ENCODE peak calls at places on chromosomes 1 and 21, in nine cellular contexts. One of them, this sample, is unnamed.

GRCh38 chr1:241622708-241623107 is 17.5 kb downstream of the CHML start:
- DNase-seq in mammary epithelial cell: no peak
- DNase-seq in heart right ventricle: no peak
- DNase-seq in fibroblast of lung: no peak
- DNase-seq in dorsolateral prefrontal cortex: no peak
- DNase-seq in OCI-LY7: no peak
- DNase-seq in HCT116: no peak
- DNase-seq in testis: no peak
- DNase-seq in tibial artery: no peak
- DNase-seq in this sample: no peak

GRCh38 chr1:109979489-109980091 is 5.0 kb upstream of the AHCYL1 start:
- DNase-seq in mammary epithelial cell: peak
- DNase-seq in heart right ventricle: no peak
- DNase-seq in fibroblast of lung: peak
- DNase-seq in dorsolateral prefrontal cortex: no peak
- DNase-seq in OCI-LY7: no peak
- DNase-seq in HCT116: no peak
- DNase-seq in testis: no peak
- DNase-seq in tibial artery: no peak
- DNase-seq in this sample: no peak

GRCh38 chr1:230426246-230427101 is at the start of gene PGBD5:
- DNase-seq in mammary epithelial cell: peak
- DNase-seq in heart right ventricle: peak
- DNase-seq in fibroblast of lung: peak
- DNase-seq in dorsolateral prefrontal cortex: peak
- DNase-seq in OCI-LY7: peak
- DNase-seq in HCT116: no peak
- DNase-seq in testis: peak
- DNase-seq in tibial artery: peak
- DNase-seq in this sample: peak

GRCh38 chr1:234581063-234581714 is 28.8 kb downstream of the IRF2BP2 start:
- DNase-seq in mammary epithelial cell: no peak
- DNase-seq in heart right ventricle: no peak
- DNase-seq in fibroblast of lung: no peak
- DNase-seq in dorsolateral prefrontal cortex: no peak
- DNase-seq in OCI-LY7: no peak
- DNase-seq in HCT116: no peak
- DNase-seq in testis: no peak
- DNase-seq in tibial artery: no peak
- DNase-seq in this sample: no peak

GRCh38 chr1:41274827-41275519 is 32.9 kb upstream of the SCMH1 start:
- DNase-seq in mammary epithelial cell: no peak
- DNase-seq in heart right ventricle: no peak
- DNase-seq in fibroblast of lung: no peak
- DNase-seq in dorsolateral prefrontal cortex: no peak
- DNase-seq in OCI-LY7: no peak
- DNase-seq in HCT116: no peak
- DNase-seq in testis: no peak
- DNase-seq in tibial artery: no peak
- DNase-seq in this sample: no peak

GRCh38 chr1:116514708-116515525 is 55.9 kb downstream of the CD58 start:
- DNase-seq in mammary epithelial cell: peak
- DNase-seq in heart right ventricle: no peak
- DNase-seq in fibroblast of lung: no peak
- DNase-seq in dorsolateral prefrontal cortex: no peak
- DNase-seq in OCI-LY7: no peak
- DNase-seq in HCT116: no peak
- DNase-seq in testis: no peak
- DNase-seq in tibial artery: no peak
- DNase-seq in this sample: peak

GRCh38 chr1:225474986-225475820 is 47.4 kb upstream of the LBR start:
- DNase-seq in mammary epithelial cell: peak
- DNase-seq in heart right ventricle: no peak
- DNase-seq in fibroblast of lung: peak
- DNase-seq in dorsolateral prefrontal cortex: no peak
- DNase-seq in OCI-LY7: peak
- DNase-seq in HCT116: peak
- DNase-seq in testis: peak
- DNase-seq in tibial artery: peak
- DNase-seq in this sample: peak

GRCh38 chr21:32844653-32845443 is 73.3 kb upstream of the PAXBP1 start:
- DNase-seq in mammary epithelial cell: peak
- DNase-seq in heart right ventricle: no peak
- DNase-seq in fibroblast of lung: peak
- DNase-seq in dorsolateral prefrontal cortex: no peak
- DNase-seq in OCI-LY7: no peak
- DNase-seq in HCT116: peak
- DNase-seq in testis: peak
- DNase-seq in tibial artery: no peak
- DNase-seq in this sample: no peak

GRCh38 chr1:116256875-116257823 is 115.9 kb upstream of the ATP1A1 start:
- DNase-seq in mammary epithelial cell: no peak
- DNase-seq in heart right ventricle: no peak
- DNase-seq in fibroblast of lung: no peak
- DNase-seq in dorsolateral prefrontal cortex: no peak
- DNase-seq in OCI-LY7: peak
- DNase-seq in HCT116: no peak
- DNase-seq in testis: no peak
- DNase-seq in tibial artery: no peak
- DNase-seq in this sample: no peak

GRCh38 chr1:75520862-75521261 is 90.1 kb downstream of the SLC44A5 start:
- DNase-seq in mammary epithelial cell: no peak
- DNase-seq in heart right ventricle: no peak
- DNase-seq in fibroblast of lung: no peak
- DNase-seq in dorsolateral prefrontal cortex: no peak
- DNase-seq in OCI-LY7: no peak
- DNase-seq in HCT116: no peak
- DNase-seq in testis: no peak
- DNase-seq in tibial artery: no peak
- DNase-seq in this sample: no peak

GRCh38 chr1:2232255-2232915 is 4.3 kb downstream of the SKI start:
- DNase-seq in mammary epithelial cell: no peak
- DNase-seq in heart right ventricle: no peak
- DNase-seq in fibroblast of lung: no peak
- DNase-seq in dorsolateral prefrontal cortex: no peak
- DNase-seq in OCI-LY7: no peak
- DNase-seq in HCT116: no peak
- DNase-seq in testis: no peak
- DNase-seq in tibial artery: no peak
- DNase-seq in this sample: no peak

GRCh38 chr1:32830092-32830852 is 12.8 kb downstream of the S100PBP start:
- DNase-seq in mammary epithelial cell: no peak
- DNase-seq in heart right ventricle: no peak
- DNase-seq in fibroblast of lung: no peak
- DNase-seq in dorsolateral prefrontal cortex: no peak
- DNase-seq in OCI-LY7: peak
- DNase-seq in HCT116: no peak
- DNase-seq in testis: no peak
- DNase-seq in tibial artery: no peak
- DNase-seq in this sample: no peak

GRCh38 chr1:150387200-150387599 is 23.3 kb downstream of the RPRD2 start:
- DNase-seq in mammary epithelial cell: no peak
- DNase-seq in heart right ventricle: no peak
- DNase-seq in fibroblast of lung: no peak
- DNase-seq in dorsolateral prefrontal cortex: no peak
- DNase-seq in OCI-LY7: peak
- DNase-seq in HCT116: no peak
- DNase-seq in testis: no peak
- DNase-seq in tibial artery: no peak
- DNase-seq in this sample: no peak

GRCh38 chr1:110393691-110394564 is 3.1 kb upstream of the SLC16A4 start:
- DNase-seq in mammary epithelial cell: peak
- DNase-seq in heart right ventricle: no peak
- DNase-seq in fibroblast of lung: peak
- DNase-seq in dorsolateral prefrontal cortex: no peak
- DNase-seq in OCI-LY7: no peak
- DNase-seq in HCT116: no peak
- DNase-seq in testis: no peak
- DNase-seq in tibial artery: no peak
- DNase-seq in this sample: no peak

GRCh38 chr1:171826973-171827372 is 14.3 kb upstream of the DNM3 start:
- DNase-seq in mammary epithelial cell: no peak
- DNase-seq in heart right ventricle: no peak
- DNase-seq in fibroblast of lung: no peak
- DNase-seq in dorsolateral prefrontal cortex: no peak
- DNase-seq in OCI-LY7: no peak
- DNase-seq in HCT116: no peak
- DNase-seq in testis: no peak
- DNase-seq in tibial artery: no peak
- DNase-seq in this sample: no peak

DNA sequence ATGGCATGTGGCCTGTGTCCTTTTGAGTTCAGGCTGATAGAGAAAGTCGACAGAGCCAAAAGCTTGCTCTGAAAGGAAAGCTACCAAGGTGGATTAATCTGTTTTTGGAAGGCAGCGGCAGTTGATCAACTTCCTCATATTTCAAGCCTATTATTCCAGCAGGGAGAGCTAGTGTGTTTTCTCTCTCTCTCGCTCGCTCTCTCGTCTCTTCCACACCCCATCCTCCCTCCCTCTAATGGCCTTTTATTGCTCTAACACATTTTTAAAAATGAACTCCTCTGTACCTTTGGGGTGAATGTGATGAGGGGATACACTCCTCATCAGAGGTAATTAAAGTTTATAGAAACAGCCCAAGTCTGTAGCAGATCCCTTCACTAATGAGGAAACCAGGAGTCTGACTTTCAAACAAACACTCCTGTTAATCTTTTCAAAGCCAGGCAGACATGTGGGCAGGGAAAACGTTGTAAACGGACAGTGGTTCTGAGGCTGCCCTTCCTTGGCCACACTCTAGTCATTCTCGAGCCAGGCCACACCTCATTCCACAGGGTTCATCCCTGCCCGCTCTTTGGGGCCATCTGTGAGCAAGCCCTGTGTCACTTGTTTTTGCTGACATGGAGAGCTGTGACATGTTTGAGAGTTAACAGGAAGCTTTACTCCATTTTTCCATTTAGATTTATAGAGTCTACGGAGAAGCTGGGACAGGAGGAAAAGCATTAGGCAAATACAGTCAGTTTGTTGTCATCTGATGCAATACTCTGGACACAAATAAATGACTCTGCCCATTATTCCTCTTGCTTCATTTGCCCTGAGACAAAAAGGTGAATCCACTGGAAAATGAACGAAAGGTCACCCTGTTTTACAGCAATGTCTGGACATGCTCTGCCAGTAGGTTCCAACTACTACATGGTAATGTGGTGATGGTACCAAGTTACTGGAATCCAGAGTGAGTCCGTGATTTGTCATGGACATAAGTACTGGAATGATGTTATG is 126.7 kb downstream of the CLIC6 start:
- DNase-seq in mammary epithelial cell: peak
- DNase-seq in heart right ventricle: no peak
- DNase-seq in fibroblast of lung: peak
- DNase-seq in dorsolateral prefrontal cortex: no peak
- DNase-seq in OCI-LY7: no peak
- DNase-seq in HCT116: peak
- DNase-seq in testis: no peak
- DNase-seq in tibial artery: no peak
- DNase-seq in this sample: no peak
- TF ChIP-seq CTCF in mammary epithelial cell: no peak
- TF ChIP-seq CTCF in heart right ventricle: no peak
- TF ChIP-seq CTCF in fibroblast of lung: peak
- TF ChIP-seq CTCF in dorsolateral prefrontal cortex: no peak
- TF ChIP-seq CTCF in OCI-LY7: no peak
- TF ChIP-seq CTCF in HCT116: peak
- TF ChIP-seq CTCF in testis: no peak
- TF ChIP-seq CTCF in tibial artery: peak
- TF ChIP-seq CTCF in this sample: no peak

GRCh38 chr1:205446828-205447227 is 9.0 kb downstream of the BLACAT1 start:
- DNase-seq in mammary epithelial cell: no peak
- DNase-seq in heart right ventricle: peak
- DNase-seq in fibroblast of lung: no peak
- DNase-seq in dorsolateral prefrontal cortex: no peak
- DNase-seq in OCI-LY7: no peak
- DNase-seq in HCT116: no peak
- DNase-seq in testis: peak
- DNase-seq in tibial artery: peak
- DNase-seq in this sample: no peak

GRCh38 chr1:205443585-205444299 is 12.1 kb downstream of the BLACAT1 start:
- DNase-seq in mammary epithelial cell: no peak
- DNase-seq in heart right ventricle: no peak
- DNase-seq in fibroblast of lung: no peak
- DNase-seq in dorsolateral prefrontal cortex: no peak
- DNase-seq in OCI-LY7: no peak
- DNase-seq in HCT116: no peak
- DNase-seq in testis: no peak
- DNase-seq in tibial artery: peak
- DNase-seq in this sample: no peak

GRCh38 chr1:205445653-205445955 is 10.2 kb downstream of the BLACAT1 start:
- DNase-seq in mammary epithelial cell: no peak
- DNase-seq in heart right ventricle: no peak
- DNase-seq in fibroblast of lung: no peak
- DNase-seq in dorsolateral prefrontal cortex: no peak
- DNase-seq in OCI-LY7: no peak
- DNase-seq in HCT116: no peak
- DNase-seq in testis: no peak
- DNase-seq in tibial artery: no peak
- DNase-seq in this sample: no peak

GRCh38 chr1:205444300-205444930 is 11.4 kb downstream of the BLACAT1 start:
- DNase-seq in mammary epithelial cell: no peak
- DNase-seq in heart right ventricle: no peak
- DNase-seq in fibroblast of lung: no peak
- DNase-seq in dorsolateral prefrontal cortex: no peak
- DNase-seq in OCI-LY7: no peak
- DNase-seq in HCT116: no peak
- DNase-seq in testis: no peak
- DNase-seq in tibial artery: peak
- DNase-seq in this sample: no peak

GRCh38 chr1:205444931-205445652 is 10.8 kb downstream of the BLACAT1 start:
- DNase-seq in mammary epithelial cell: no peak
- DNase-seq in heart right ventricle: peak
- DNase-seq in fibroblast of lung: no peak
- DNase-seq in dorsolateral prefrontal cortex: peak
- DNase-seq in OCI-LY7: peak
- DNase-seq in HCT116: no peak
- DNase-seq in testis: peak
- DNase-seq in tibial artery: peak
- DNase-seq in this sample: no peak
- H3K27ac ChIP-seq in mammary epithelial cell: no peak
- H3K27ac ChIP-seq in heart right ventricle: no peak
- H3K27ac ChIP-seq in fibroblast of lung: no peak
- H3K27ac ChIP-seq in dorsolateral prefrontal cortex: peak
- H3K27ac ChIP-seq in OCI-LY7: no peak
- H3K27ac ChIP-seq in HCT116: no peak
- H3K27ac ChIP-seq in testis: no peak
- H3K27ac ChIP-seq in tibial artery: peak
- H3K27ac ChIP-seq in this sample: no peak

GRCh38 chr1:205275133-205275532 is 46.4 kb downstream of the NUAK2 start:
- DNase-seq in mammary epithelial cell: no peak
- DNase-seq in heart right ventricle: no peak
- DNase-seq in fibroblast of lung: no peak
- DNase-seq in dorsolateral prefrontal cortex: no peak
- DNase-seq in OCI-LY7: no peak
- DNase-seq in HCT116: no peak
- DNase-seq in testis: no peak
- DNase-seq in tibial artery: no peak
- DNase-seq in this sample: peak
- TF ChIP-seq CTCF in mammary epithelial cell: no peak
- TF ChIP-seq CTCF in heart right ventricle: no peak
- TF ChIP-seq CTCF in fibroblast of lung: no peak
- TF ChIP-seq CTCF in dorsolateral prefrontal cortex: no peak
- TF ChIP-seq CTCF in OCI-LY7: peak
- TF ChIP-seq CTCF in HCT116: no peak
- TF ChIP-seq CTCF in testis: no peak
- TF ChIP-seq CTCF in tibial artery: no peak
- TF ChIP-seq CTCF in this sample: peak

GRCh38 chr1:202551683-202552082 is 158.6 kb downstream of the SYT2 start:
- DNase-seq in mammary epithelial cell: no peak
- DNase-seq in heart right ventricle: no peak
- DNase-seq in fibroblast of lung: no peak
- DNase-seq in dorsolateral prefrontal cortex: no peak
- DNase-seq in OCI-LY7: no peak
- DNase-seq in HCT116: no peak
- DNase-seq in testis: peak
- DNase-seq in tibial artery: no peak
- DNase-seq in this sample: no peak
- H3K27ac ChIP-seq in mammary epithelial cell: no peak
- H3K27ac ChIP-seq in heart right ventricle: no peak
- H3K27ac ChIP-seq in fibroblast of lung: no peak
- H3K27ac ChIP-seq in dorsolateral prefrontal cortex: no peak
- H3K27ac ChIP-seq in OCI-LY7: no peak
- H3K27ac ChIP-seq in HCT116: no peak
- H3K27ac ChIP-seq in testis: no peak
- H3K27ac ChIP-seq in tibial artery: peak
- H3K27ac ChIP-seq in this sample: no peak